ENCODE peak calls at places on chromosomes 5 and 9, in six cellular contexts. H, Q, K, A, I and F are unnamed samples.

GRCh38 chr5:40689442-40689841 is 9.7 kb downstream of the PTGER4 start:
- DNase-seq in Q (no peak), A (peak), I (peak), H (peak), K (peak), F (peak)

GRCh38 chr9:36818242-36818938 is 215.7 kb downstream of the PAX5 start:
- DNase-seq in K (no peak), I (no peak), Q (no peak), A (no peak), H (no peak), F (no peak)

GRCh38 chr5:154972476-154973080 is 31.7 kb downstream of the MRPL22 start:
- DNase-seq in I (peak), K (peak), Q (peak), A (peak), H (peak), F (no peak)

GRCh38 chr5:14767942-14768837 is 103.4 kb downstream of the ANKH start:
- DNase-seq in I (no peak), A (no peak), H (no peak), K (no peak), Q (no peak), F (no peak)

GRCh38 chr9:130124471-130124870 is 47.7 kb upstream of the NCS1 start:
- DNase-seq in I (no peak), Q (no peak), A (no peak), K (no peak), H (no peak), F (no peak)

GRCh38 chr9:16361118-16361517 is 509.4 kb downstream of the BNC2 start:
- DNase-seq in H (no peak), A (no peak), Q (no peak), K (no peak), I (no peak), F (no peak)

GRCh38 chr5:145718956-145719355 is 116.2 kb downstream of the PRELID2 start:
- DNase-seq in A (peak), Q (no peak), H (peak), I (peak), K (peak), F (no peak)

GRCh38 chr9:78725565-78725964 is 428.6 kb downstream of the PSAT1 start:
- DNase-seq in H (no peak), A (no peak), Q (no peak), I (no peak), K (no peak), F (no peak)

GRCh38 chr9:115164511-115164974 is 46.6 kb upstream of the TNC start:
- DNase-seq in K (peak), A (peak), Q (no peak), I (no peak), H (peak), F (no peak)

GRCh38 chr9:93084471-93084881 is 11.5 kb upstream of the CARD19 start:
- DNase-seq in Q (no peak), A (no peak), K (no peak), H (no peak), I (no peak), F (no peak)

GRCh38 chr5:2223303-2223702 is 340.6 kb upstream of the IRX4 start:
- DNase-seq in K (no peak), H (no peak), A (no peak), Q (no peak), I (no peak), F (no peak)

GRCh38 chr5:118980438-118980837 is 7.9 kb downstream of the DTWD2 start:
- DNase-seq in A (no peak), K (no peak), I (no peak), H (no peak), Q (no peak), F (no peak)

GRCh38 chr9:35756743-35757526 is 2.9 kb upstream of the MSMP start:
- DNase-seq in A (peak), H (peak), Q (peak), K (peak), I (no peak), F (no peak)

GRCh38 chr5:143887302-143887638 is 75.3 kb downstream of the HMHB1 start:
- DNase-seq in I (peak), A (peak), H (peak), Q (no peak), K (peak), F (no peak)

GRCh38 chr5:179330186-179330900 is 14.9 kb downstream of the ADAMTS2 start:
- DNase-seq in I (no peak), Q (no peak), K (no peak), A (no peak), H (no peak), F (no peak)

GRCh38 chr5:163609910-163610309 is 104.5 kb downstream of the MAT2B start:
- DNase-seq in H (no peak), A (no peak), I (no peak), K (no peak), Q (no peak), F (no peak)

GRCh38 chr5:150355791-150356190 is 1.7 kb upstream of the TCOF1 start:
- DNase-seq in Q (no peak), K (no peak), H (no peak), I (no peak), A (no peak), F (no peak)

GRCh38 chr9:99041618-99042017 is 63.3 kb upstream of the TGFBR1 start:
- DNase-seq in K (no peak), I (no peak), A (no peak), H (no peak), Q (no peak), F (no peak)

GRCh38 chr9:99040911-99041582 is 63.9 kb upstream of the TGFBR1 start:
- DNase-seq in K (no peak), I (peak), H (peak), Q (no peak), A (peak), F (peak)

GRCh38 chr9:99040254-99040653 is 64.7 kb upstream of the TGFBR1 start:
- DNase-seq in A (no peak), I (no peak), K (no peak), Q (no peak), H (no peak), F (no peak)

GRCh38 chr9:99044827-99045226 is 60.1 kb upstream of the TGFBR1 start:
- DNase-seq in K (no peak), Q (no peak), A (no peak), H (peak), I (no peak), F (no peak)

DNA sequence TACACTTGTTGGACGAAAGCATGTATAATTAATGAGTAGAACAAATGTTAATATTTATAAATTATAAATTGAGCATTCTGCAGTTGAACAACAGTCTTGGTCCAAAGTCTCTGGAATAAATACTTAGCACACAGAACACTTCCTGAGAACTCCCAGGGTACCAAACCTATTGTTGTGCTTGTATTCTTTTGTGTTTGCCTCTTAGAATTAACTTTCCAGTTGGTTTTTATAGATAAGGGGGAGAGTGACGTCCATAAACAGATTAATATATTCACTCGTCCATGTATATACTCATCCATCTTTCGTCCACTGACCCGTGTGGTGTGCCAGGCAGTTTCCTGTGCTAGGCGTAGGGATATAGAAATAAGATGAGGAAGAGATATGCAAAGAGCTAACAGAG is 62.3 kb upstream of the TGFBR1 start:
- DNase-seq in K (no peak), A (no peak), Q (no peak), H (no peak), I (no peak), F (no peak)
- TF ChIP-seq CTCF in K (no peak), A (no peak), Q (no peak), H (no peak), I (no peak), F (no peak)

GRCh38 chr5:85049020-85049419 is 664.3 kb upstream of the EDIL3 start:
- DNase-seq in Q (no peak), H (peak), I (peak), A (peak), K (peak), F (no peak)
- TF ChIP-seq CTCF in Q (peak), H (peak), I (peak), A (peak), K (peak), F (peak)

GRCh38 chr5:66769839-66770617 is 173.8 kb downstream of the MAST4 start:
- DNase-seq in K (no peak), A (no peak), Q (no peak), H (peak), I (no peak), F (no peak)
- TF ChIP-seq CTCF in K (no peak), A (no peak), Q (no peak), H (peak), I (peak), F (no peak)

GRCh38 chr5:19790811-19791466 is 197.1 kb downstream of the CDH18 start:
- DNase-seq in Q (no peak), K (no peak), I (no peak), H (no peak), A (peak), F (no peak)
- TF ChIP-seq CTCF in Q (no peak), K (no peak), I (no peak), H (no peak), A (peak), F (no peak)

DNA sequence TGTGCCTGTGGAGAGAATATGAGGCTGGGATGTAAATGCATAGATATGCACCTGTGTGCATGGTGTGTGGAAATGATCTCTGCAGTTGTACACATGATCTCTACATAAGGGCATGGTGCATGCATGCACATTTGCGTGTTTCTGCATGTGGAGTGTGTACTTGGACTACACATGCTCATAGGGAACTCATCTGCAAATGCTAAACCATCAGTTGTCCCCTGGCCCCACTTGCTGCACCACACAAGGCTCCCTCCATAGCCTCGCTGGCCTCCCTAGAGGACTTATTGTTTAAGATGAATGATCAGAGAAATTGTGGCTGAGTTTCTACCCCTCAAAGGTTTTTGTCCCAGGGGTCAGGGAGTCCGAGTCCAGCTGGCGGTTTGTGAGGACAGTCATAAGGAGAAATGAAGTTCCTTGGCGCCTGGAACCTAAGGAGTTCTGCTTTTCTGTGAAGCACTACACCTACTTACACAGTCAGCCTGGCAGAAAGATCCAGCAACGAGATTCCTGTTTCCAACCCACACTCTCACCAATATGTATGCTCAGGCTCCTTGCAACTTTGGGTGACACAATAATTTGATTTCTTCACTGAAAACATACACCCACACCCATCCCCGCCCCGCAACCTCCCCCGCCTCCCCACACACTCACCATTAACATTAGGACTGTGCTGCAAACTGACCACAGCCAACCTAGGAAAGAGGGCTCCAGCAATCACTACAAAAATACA is 79.9 kb upstream of the CPEB4 start:
- DNase-seq in A (no peak), K (no peak), I (no peak), Q (no peak), H (no peak), F (peak)
- TF ChIP-seq CTCF in A (no peak), K (no peak), I (no peak), Q (no peak), H (no peak), F (no peak)